ENCODE peak calls at places on chromosome 14, in ten cellular contexts. A is T-helper 1 cell, H is astrocyte, R is A172, C is HS-5, W is uterus, Y is endothelial cell of umbilical vein, M is NCI-H774, B is AG09309, G is mesendoderm. D is an unnamed sample.

GRCh38 chr14:90291699-90292098 is 35.3 kb downstream of the PSMC1 start:
- DNase-seq in A (no peak), H (no peak), R (no peak), C (no peak), W (no peak), Y (no peak), M (no peak), B (no peak), G (no peak), D (no peak)

GRCh38 chr14:52076334-52076733 is 7.5 kb upstream of the NID2 start:
- DNase-seq in A (no peak), H (peak; percentile 74), R (peak; percentile 43), C (no peak), W (no peak), Y (peak; percentile 65), M (no peak), B (no peak), G (no peak), D (peak; percentile 80)

GRCh38 chr14:91901449-91902250 is 34.3 kb upstream of the TC2N start:
- DNase-seq in A (no peak), H (no peak), R (no peak), C (no peak), W (peak; percentile 82), Y (peak; percentile 54), M (no peak), B (no peak), G (no peak), D (no peak)

GRCh38 chr14:68255697-68256178 is 436.2 kb downstream of the RAD51B start:
- DNase-seq in A (no peak), H (peak; percentile 91), R (peak; percentile 62), C (no peak), W (no peak), Y (peak; percentile 77), M (no peak), B (no peak), G (no peak), D (peak; percentile 31)

GRCh38 chr14:76131071-76131985 is 20.4 kb upstream of the GPATCH2L start:
- DNase-seq in A (no peak), H (no peak), R (no peak), C (no peak), W (no peak), Y (no peak), M (no peak), B (no peak), G (peak; percentile 76), D (no peak)

GRCh38 chr14:30519961-30520360 is 39.0 kb upstream of the G2E3 start:
- DNase-seq in A (no peak), H (no peak), R (no peak), C (no peak), W (no peak), Y (no peak), M (no peak), B (no peak), G (no peak), D (no peak)

GRCh38 chr14:103279129-103280025 is 54.7 kb upstream of the EIF5 start:
- DNase-seq in A (no peak), H (no peak), R (no peak), C (no peak), W (no peak), Y (no peak), M (no peak), B (no peak), G (peak; percentile 51), D (no peak)

GRCh38 chr14:96525452-96525851 is 23.3 kb downstream of the PAPOLA start:
- DNase-seq in A (no peak), H (no peak), R (no peak), C (no peak), W (no peak), Y (no peak), M (no peak), B (no peak), G (no peak), D (no peak)

GRCh38 chr14:100708349-100709217 is 18.1 kb upstream of the DLK1 start:
- DNase-seq in A (no peak), H (no peak), R (no peak), C (no peak), W (peak; percentile 57), Y (no peak), M (no peak), B (no peak), G (peak; percentile 87), D (no peak)

GRCh38 chr14:74589291-74589879 is 22.7 kb downstream of the LTBP2 start:
- DNase-seq in A (no peak), H (no peak), R (no peak), C (no peak), W (no peak), Y (no peak), M (no peak), B (no peak), G (no peak), D (no peak)

GRCh38 chr14:46344327-46344937 is 307.1 kb downstream of the RPL10L start:
- DNase-seq in A (no peak), H (peak; percentile 2), R (peak; percentile 35), C (peak; percentile 13), W (no peak), Y (peak; percentile 60), M (no peak), B (no peak), G (peak; percentile 69), D (peak; percentile 41)

GRCh38 chr14:96268426-96269358 is 12.7 kb downstream of the BDKRB1 start:
- DNase-seq in A (no peak), H (peak; percentile 96), R (peak; percentile 88), C (peak; percentile 77), W (peak; percentile 87), Y (no peak), M (no peak), B (peak; percentile 86), G (no peak), D (peak; percentile 82)

GRCh38 chr14:68949236-68949965 is 29.7 kb downstream of the ACTN1 start:
- DNase-seq in A (no peak), H (no peak), R (no peak), C (no peak), W (no peak), Y (peak; percentile 66), M (no peak), B (no peak), G (no peak), D (no peak)

GRCh38 chr14:76752744-76753143 is 8.5 kb upstream of the VASH1 start:
- DNase-seq in A (no peak), H (no peak), R (no peak), C (no peak), W (no peak), Y (no peak), M (no peak), B (no peak), G (no peak), D (no peak)

GRCh38 chr14:23285530-23286019 is 357 bp downstream of the HOMEZ start:
- DNase-seq in A (no peak), H (no peak), R (no peak), C (no peak), W (peak; percentile 20), Y (no peak), M (no peak), B (no peak), G (no peak), D (no peak)

D was measured in brain microvascular endothelial cell.